ENCODE peak calls at places on chromosomes 5 and 9, in five cellular contexts. One of them, this sample, is unnamed. For H3K36me3, the result is how much of the 10 kb centered on the place peaks cover.

GRCh38 chr9:7315746-7316457 is 483.7 kb downstream of the DMAC1 start:
- DNase-seq in heart left ventricle: no peak
- DNase-seq in kidney epithelial cell: no peak
- DNase-seq in DND-41: no peak
- DNase-seq in CD8-positive, alpha-beta memory T cell: no peak
- DNase-seq in this sample: no peak

GRCh38 chr9:114314881-114315722 is 7.8 kb upstream of the ORM1 start:
- DNase-seq in kidney epithelial cell: no peak
- DNase-seq in heart left ventricle: no peak
- DNase-seq in DND-41: no peak
- DNase-seq in CD8-positive, alpha-beta memory T cell: no peak
- DNase-seq in this sample: peak

GRCh38 chr9:131578778-131579504 is 33.6 kb downstream of the PRRT1B start:
- DNase-seq in heart left ventricle: peak
- DNase-seq in CD8-positive, alpha-beta memory T cell: peak
- DNase-seq in DND-41: no peak
- DNase-seq in kidney epithelial cell: no peak
- DNase-seq in this sample: peak

GRCh38 chr9:10003047-10003446 is 609.8 kb downstream of the PTPRD start:
- DNase-seq in DND-41: no peak
- DNase-seq in kidney epithelial cell: no peak
- DNase-seq in CD8-positive, alpha-beta memory T cell: no peak
- DNase-seq in heart left ventricle: no peak
- DNase-seq in this sample: no peak

GRCh38 chr9:87968155-87968554 is 6.2 kb downstream of the CDK20 start:
- DNase-seq in heart left ventricle: no peak
- DNase-seq in CD8-positive, alpha-beta memory T cell: no peak
- DNase-seq in DND-41: no peak
- DNase-seq in kidney epithelial cell: no peak
- DNase-seq in this sample: no peak

GRCh38 chr9:2014696-2015580 is at the start of gene SMARCA2:
- DNase-seq in DND-41: peak
- DNase-seq in kidney epithelial cell: peak
- DNase-seq in heart left ventricle: peak
- DNase-seq in CD8-positive, alpha-beta memory T cell: peak
- DNase-seq in this sample: peak

GRCh38 chr5:139388198-139388821 is 1.4 kb downstream of the MZB1 start:
- DNase-seq in heart left ventricle: no peak
- DNase-seq in kidney epithelial cell: no peak
- DNase-seq in CD8-positive, alpha-beta memory T cell: no peak
- DNase-seq in DND-41: peak
- DNase-seq in this sample: no peak

GRCh38 chr5:143245929-143246561 is 157.4 kb downstream of the NR3C1 start:
- DNase-seq in kidney epithelial cell: peak
- DNase-seq in DND-41: no peak
- DNase-seq in heart left ventricle: no peak
- DNase-seq in CD8-positive, alpha-beta memory T cell: no peak
- DNase-seq in this sample: no peak

GRCh38 chr5:81755320-81755719 is 4.4 kb upstream of the SSBP2 start:
- DNase-seq in CD8-positive, alpha-beta memory T cell: no peak
- DNase-seq in kidney epithelial cell: peak
- DNase-seq in heart left ventricle: no peak
- DNase-seq in DND-41: no peak
- DNase-seq in this sample: no peak

GRCh38 chr5:171314728-171315385 is 5.8 kb downstream of the TLX3 start:
- DNase-seq in CD8-positive, alpha-beta memory T cell: no peak
- DNase-seq in DND-41: peak
- DNase-seq in kidney epithelial cell: no peak
- DNase-seq in heart left ventricle: no peak
- DNase-seq in this sample: no peak

DNA sequence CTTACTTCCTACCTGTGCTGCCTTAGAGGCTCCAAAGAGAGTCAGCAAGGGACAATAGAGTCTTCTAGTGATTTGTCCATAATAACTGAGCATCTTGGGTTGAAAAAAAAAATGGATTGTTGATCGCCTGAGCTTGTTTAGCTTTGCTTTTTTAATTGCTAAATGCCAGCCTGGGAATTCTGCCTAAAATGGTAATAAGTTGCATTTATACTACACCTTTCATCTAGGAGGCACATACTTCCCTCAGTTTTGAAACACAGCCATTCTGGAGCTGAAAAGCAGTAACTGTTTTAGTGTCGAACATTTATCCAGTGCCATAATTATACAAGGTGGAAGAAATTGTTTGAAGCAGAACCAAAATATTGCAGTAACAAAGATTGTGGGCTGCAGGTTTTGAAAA is 421.3 kb downstream of the CAAP1 start:
- DNase-seq in kidney epithelial cell: no peak
- DNase-seq in heart left ventricle: no peak
- DNase-seq in DND-41: no peak
- DNase-seq in CD8-positive, alpha-beta memory T cell: no peak
- DNase-seq in this sample: no peak
- H3K36me3 ChIP-seq in kidney epithelial cell: under half
- H3K36me3 ChIP-seq in heart left ventricle: under half
- H3K36me3 ChIP-seq in DND-41: under half
- H3K36me3 ChIP-seq in CD8-positive, alpha-beta memory T cell: under half
- H3K36me3 ChIP-seq in this sample: under half

GRCh38 chr9:136824496-136825225 is 16.9 kb downstream of the RABL6 start:
- DNase-seq in DND-41: no peak
- DNase-seq in kidney epithelial cell: no peak
- DNase-seq in heart left ventricle: no peak
- DNase-seq in CD8-positive, alpha-beta memory T cell: no peak
- DNase-seq in this sample: no peak
- H3K36me3 ChIP-seq in DND-41: half or more
- H3K36me3 ChIP-seq in kidney epithelial cell: under half
- H3K36me3 ChIP-seq in heart left ventricle: under half
- H3K36me3 ChIP-seq in CD8-positive, alpha-beta memory T cell: under half
- H3K36me3 ChIP-seq in this sample: half or more

GRCh38 chr5:885529-885928 is 7.1 kb downstream of the BRD9 start:
- DNase-seq in kidney epithelial cell: no peak
- DNase-seq in CD8-positive, alpha-beta memory T cell: no peak
- DNase-seq in DND-41: no peak
- DNase-seq in heart left ventricle: peak
- DNase-seq in this sample: no peak

GRCh38 chr5:889075-889710 is 3.4 kb downstream of the BRD9 start:
- DNase-seq in CD8-positive, alpha-beta memory T cell: no peak
- DNase-seq in kidney epithelial cell: no peak
- DNase-seq in heart left ventricle: no peak
- DNase-seq in DND-41: no peak
- DNase-seq in this sample: no peak

GRCh38 chr5:886716-887325 is 5.8 kb downstream of the BRD9 start:
- DNase-seq in heart left ventricle: no peak
- DNase-seq in CD8-positive, alpha-beta memory T cell: no peak
- DNase-seq in DND-41: no peak
- DNase-seq in kidney epithelial cell: no peak
- DNase-seq in this sample: no peak

GRCh38 chr5:886051-886450 is 6.5 kb downstream of the BRD9 start:
- DNase-seq in DND-41: no peak
- DNase-seq in CD8-positive, alpha-beta memory T cell: no peak
- DNase-seq in kidney epithelial cell: no peak
- DNase-seq in heart left ventricle: no peak
- DNase-seq in this sample: no peak

GRCh38 chr5:887947-888640 is 4.5 kb downstream of the BRD9 start:
- DNase-seq in CD8-positive, alpha-beta memory T cell: no peak
- DNase-seq in DND-41: no peak
- DNase-seq in kidney epithelial cell: no peak
- DNase-seq in heart left ventricle: no peak
- DNase-seq in this sample: no peak
- H3K36me3 ChIP-seq in CD8-positive, alpha-beta memory T cell: under half
- H3K36me3 ChIP-seq in DND-41: half or more
- H3K36me3 ChIP-seq in kidney epithelial cell: under half
- H3K36me3 ChIP-seq in heart left ventricle: under half
- H3K36me3 ChIP-seq in this sample: half or more

GRCh38 chr9:36341936-36342577 is 58.0 kb downstream of the RNF38 start:
- DNase-seq in kidney epithelial cell: no peak
- DNase-seq in DND-41: no peak
- DNase-seq in heart left ventricle: no peak
- DNase-seq in CD8-positive, alpha-beta memory T cell: no peak
- DNase-seq in this sample: no peak
- H3K36me3 ChIP-seq in kidney epithelial cell: under half
- H3K36me3 ChIP-seq in DND-41: half or more
- H3K36me3 ChIP-seq in heart left ventricle: under half
- H3K36me3 ChIP-seq in CD8-positive, alpha-beta memory T cell: half or more
- H3K36me3 ChIP-seq in this sample: under half

GRCh38 chr9:95452176-95452575 is 64.6 kb downstream of the PTCH1 start:
- DNase-seq in CD8-positive, alpha-beta memory T cell: no peak
- DNase-seq in DND-41: no peak
- DNase-seq in heart left ventricle: no peak
- DNase-seq in kidney epithelial cell: no peak
- DNase-seq in this sample: no peak

GRCh38 chr9:95457769-95458168 is 59.0 kb downstream of the PTCH1 start:
- DNase-seq in CD8-positive, alpha-beta memory T cell: no peak
- DNase-seq in heart left ventricle: no peak
- DNase-seq in kidney epithelial cell: no peak
- DNase-seq in DND-41: no peak
- DNase-seq in this sample: no peak

GRCh38 chr9:95458666-95459065 is 58.1 kb downstream of the PTCH1 start:
- DNase-seq in DND-41: no peak
- DNase-seq in CD8-positive, alpha-beta memory T cell: no peak
- DNase-seq in heart left ventricle: no peak
- DNase-seq in kidney epithelial cell: no peak
- DNase-seq in this sample: no peak

GRCh38 chr9:95459218-95459617 is 57.6 kb downstream of the PTCH1 start:
- DNase-seq in heart left ventricle: no peak
- DNase-seq in DND-41: no peak
- DNase-seq in kidney epithelial cell: no peak
- DNase-seq in CD8-positive, alpha-beta memory T cell: no peak
- DNase-seq in this sample: no peak

DNA sequence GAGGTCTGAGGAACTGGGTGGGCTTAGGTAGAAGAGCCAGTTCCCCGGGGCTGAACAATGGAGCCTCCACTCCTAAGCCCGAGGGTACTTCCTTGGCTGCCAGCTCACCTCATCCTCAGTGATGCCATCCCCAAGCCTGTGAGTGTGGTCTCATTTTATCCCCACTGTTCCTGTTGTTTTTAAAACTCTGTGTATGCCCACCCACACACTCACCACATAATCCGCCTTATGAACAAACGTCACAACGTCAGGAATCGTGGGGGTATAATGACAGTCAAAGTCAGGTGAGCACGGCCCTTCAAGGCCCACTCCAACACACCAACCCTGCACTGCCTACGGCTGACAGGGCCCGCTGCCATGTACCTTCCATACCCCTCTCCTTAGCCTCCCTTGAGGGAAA is 61.1 kb downstream of the PTCH1 start:
- DNase-seq in kidney epithelial cell: no peak
- DNase-seq in CD8-positive, alpha-beta memory T cell: no peak
- DNase-seq in DND-41: no peak
- DNase-seq in heart left ventricle: no peak
- DNase-seq in this sample: no peak
- H3K36me3 ChIP-seq in kidney epithelial cell: under half
- H3K36me3 ChIP-seq in CD8-positive, alpha-beta memory T cell: under half
- H3K36me3 ChIP-seq in DND-41: under half
- H3K36me3 ChIP-seq in heart left ventricle: under half
- H3K36me3 ChIP-seq in this sample: under half

DNA sequence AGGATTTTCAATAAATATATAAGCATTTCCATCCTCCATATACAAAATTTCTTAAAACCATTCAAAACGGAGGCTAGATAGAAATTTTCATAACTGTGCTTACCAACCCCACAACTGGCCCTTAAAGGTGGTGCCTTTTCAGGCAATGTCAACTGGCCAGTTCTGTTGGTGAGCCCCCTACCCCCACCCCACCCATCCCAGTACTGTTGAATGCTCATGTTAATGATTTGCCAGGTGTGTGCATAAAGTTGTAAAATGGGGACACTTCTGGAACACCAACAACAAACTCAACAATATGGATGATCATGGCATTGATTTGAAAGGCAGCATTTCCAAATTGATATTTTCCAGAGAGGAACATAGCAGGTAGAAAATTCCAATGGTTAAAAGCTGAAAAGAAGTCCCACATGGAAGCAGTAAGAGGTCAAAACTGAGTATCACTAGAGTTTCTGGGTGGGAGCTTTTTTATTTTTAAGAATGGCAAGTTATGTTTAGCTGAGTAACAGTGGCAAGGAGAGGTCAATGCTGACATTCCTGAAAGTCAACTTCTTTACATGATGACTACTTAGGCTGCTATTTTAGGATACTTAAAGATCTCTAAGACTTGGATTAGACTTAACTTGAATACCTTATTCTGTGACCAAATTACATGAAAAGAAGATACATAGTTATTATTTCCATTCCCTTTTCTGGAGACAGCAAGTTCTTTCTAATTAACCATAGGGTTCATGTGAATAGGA is 2.7 kb downstream of the LEAP2 start:
- DNase-seq in heart left ventricle: no peak
- DNase-seq in kidney epithelial cell: no peak
- DNase-seq in DND-41: no peak
- DNase-seq in CD8-positive, alpha-beta memory T cell: no peak
- DNase-seq in this sample: no peak
- H3K36me3 ChIP-seq in heart left ventricle: under half
- H3K36me3 ChIP-seq in kidney epithelial cell: under half
- H3K36me3 ChIP-seq in DND-41: half or more
- H3K36me3 ChIP-seq in CD8-positive, alpha-beta memory T cell: under half
- H3K36me3 ChIP-seq in this sample: half or more

GRCh38 chr5:96772542-96772941 is 35.2 kb downstream of the ERAP1 start:
- DNase-seq in DND-41: no peak
- DNase-seq in kidney epithelial cell: no peak
- DNase-seq in heart left ventricle: no peak
- DNase-seq in CD8-positive, alpha-beta memory T cell: no peak
- DNase-seq in this sample: no peak
- H3K36me3 ChIP-seq in DND-41: half or more
- H3K36me3 ChIP-seq in kidney epithelial cell: under half
- H3K36me3 ChIP-seq in heart left ventricle: under half
- H3K36me3 ChIP-seq in CD8-positive, alpha-beta memory T cell: under half
- H3K36me3 ChIP-seq in this sample: half or more